ENCODE peak calls at places on chromosomes 6 and 20, in four cellular contexts. One of them, this sample, is unnamed. For H3K4me1, the result is how much of the 10 kb centered on the place peaks cover.

GRCh38 chr6:39821739-39822532 is 29.8 kb downstream of the DAAM2 start:
- DNase-seq in suprapubic skin: no peak
- DNase-seq in fibroblast of lung: peak
- DNase-seq in upper lobe of right lung: no peak
- DNase-seq in this sample: no peak

GRCh38 chr6:49563006-49563886 is 12.8 kb downstream of the C6orf141 start:
- DNase-seq in suprapubic skin: no peak
- DNase-seq in fibroblast of lung: no peak
- DNase-seq in upper lobe of right lung: no peak
- DNase-seq in this sample: no peak

GRCh38 chr20:8994045-8994444 is 74.8 kb upstream of the PLCB4 start:
- DNase-seq in suprapubic skin: no peak
- DNase-seq in fibroblast of lung: no peak
- DNase-seq in upper lobe of right lung: no peak
- DNase-seq in this sample: no peak

GRCh38 chr20:49775229-49775693 is 37.4 kb upstream of the SLC9A8 start:
- DNase-seq in suprapubic skin: peak
- DNase-seq in fibroblast of lung: peak
- DNase-seq in upper lobe of right lung: peak
- DNase-seq in this sample: no peak

GRCh38 chr6:170584954-170585498 is 589 bp upstream of the PDCD2 start:
- DNase-seq in suprapubic skin: no peak
- DNase-seq in fibroblast of lung: no peak
- DNase-seq in upper lobe of right lung: no peak
- DNase-seq in this sample: no peak

GRCh38 chr6:39381535-39382140 is 59.1 kb upstream of the KCNK16 start:
- DNase-seq in suprapubic skin: no peak
- DNase-seq in fibroblast of lung: no peak
- DNase-seq in upper lobe of right lung: no peak
- DNase-seq in this sample: no peak

GRCh38 chr6:137264308-137265075 is 45.3 kb upstream of the IFNGR1 start:
- DNase-seq in suprapubic skin: no peak
- DNase-seq in fibroblast of lung: no peak
- DNase-seq in upper lobe of right lung: no peak
- DNase-seq in this sample: no peak

GRCh38 chr20:42082611-42083010 is 464.4 kb upstream of the CHD6 start:
- DNase-seq in suprapubic skin: no peak
- DNase-seq in fibroblast of lung: peak
- DNase-seq in upper lobe of right lung: no peak
- DNase-seq in this sample: no peak

GRCh38 chr6:47126647-47127339 is 84.7 kb upstream of the ADGRF1 start:
- DNase-seq in suprapubic skin: no peak
- DNase-seq in fibroblast of lung: no peak
- DNase-seq in upper lobe of right lung: no peak
- DNase-seq in this sample: no peak

GRCh38 chr6:18423426-18423825 is 36.3 kb downstream of the RNF144B start:
- DNase-seq in suprapubic skin: no peak
- DNase-seq in fibroblast of lung: no peak
- DNase-seq in upper lobe of right lung: no peak
- DNase-seq in this sample: no peak

GRCh38 chr20:62143976-62144825 is 632 bp downstream of the SS18L1 start:
- DNase-seq in suprapubic skin: no peak
- DNase-seq in fibroblast of lung: peak
- DNase-seq in upper lobe of right lung: peak
- DNase-seq in this sample: no peak

GRCh38 chr20:9581509-9581908 is 67.1 kb downstream of the LAMP5 start:
- DNase-seq in suprapubic skin: no peak
- DNase-seq in fibroblast of lung: no peak
- DNase-seq in upper lobe of right lung: no peak
- DNase-seq in this sample: no peak

GRCh38 chr20:10076126-10077080 is 41.6 kb downstream of the ANKEF1 start:
- DNase-seq in suprapubic skin: no peak
- DNase-seq in fibroblast of lung: peak
- DNase-seq in upper lobe of right lung: no peak
- DNase-seq in this sample: no peak

GRCh38 chr6:33962186-33962585 is 158.4 kb upstream of the MLN start:
- DNase-seq in suprapubic skin: peak
- DNase-seq in fibroblast of lung: peak
- DNase-seq in upper lobe of right lung: peak
- DNase-seq in this sample: no peak

GRCh38 chr6:15690451-15690961 is 27.7 kb upstream of the DTNBP1 start:
- DNase-seq in suprapubic skin: no peak
- DNase-seq in fibroblast of lung: no peak
- DNase-seq in upper lobe of right lung: no peak
- DNase-seq in this sample: no peak

GRCh38 chr6:53761036-53761435 is 33.8 kb upstream of the LRRC1 start:
- DNase-seq in suprapubic skin: no peak
- DNase-seq in fibroblast of lung: no peak
- DNase-seq in upper lobe of right lung: no peak
- DNase-seq in this sample: no peak
- H3K4me1 ChIP-seq in suprapubic skin: under half
- H3K4me1 ChIP-seq in fibroblast of lung: under half
- H3K4me1 ChIP-seq in upper lobe of right lung: under half
- H3K4me1 ChIP-seq in this sample: under half

GRCh38 chr20:57694481-57694880 is 15.3 kb downstream of the PMEPA1 start:
- DNase-seq in suprapubic skin: no peak
- DNase-seq in fibroblast of lung: no peak
- DNase-seq in upper lobe of right lung: no peak
- DNase-seq in this sample: no peak
- H3K4me1 ChIP-seq in suprapubic skin: half or more
- H3K4me1 ChIP-seq in fibroblast of lung: under half
- H3K4me1 ChIP-seq in upper lobe of right lung: under half
- H3K4me1 ChIP-seq in this sample: half or more

GRCh38 chr20:38302721-38303120 is 1.2 kb upstream of the BPI start:
- DNase-seq in suprapubic skin: no peak
- DNase-seq in fibroblast of lung: no peak
- DNase-seq in upper lobe of right lung: no peak
- DNase-seq in this sample: no peak
- H3K4me1 ChIP-seq in suprapubic skin: under half
- H3K4me1 ChIP-seq in fibroblast of lung: under half
- H3K4me1 ChIP-seq in upper lobe of right lung: under half
- H3K4me1 ChIP-seq in this sample: under half

GRCh38 chr6:43831211-43831610 is 61.2 kb downstream of the VEGFA start:
- DNase-seq in suprapubic skin: no peak
- DNase-seq in fibroblast of lung: no peak
- DNase-seq in upper lobe of right lung: no peak
- DNase-seq in this sample: no peak
- H3K4me1 ChIP-seq in suprapubic skin: under half
- H3K4me1 ChIP-seq in fibroblast of lung: under half
- H3K4me1 ChIP-seq in upper lobe of right lung: under half
- H3K4me1 ChIP-seq in this sample: under half

GRCh38 chr6:36684447-36684812 is 5.9 kb downstream of the CDKN1A start:
- DNase-seq in suprapubic skin: no peak
- DNase-seq in fibroblast of lung: no peak
- DNase-seq in upper lobe of right lung: no peak
- DNase-seq in this sample: no peak

GRCh38 chr6:36683656-36684446 is 5.3 kb downstream of the CDKN1A start:
- DNase-seq in suprapubic skin: peak
- DNase-seq in fibroblast of lung: no peak
- DNase-seq in upper lobe of right lung: peak
- DNase-seq in this sample: no peak

GRCh38 chr6:36683145-36683655 is 4.7 kb downstream of the CDKN1A start:
- DNase-seq in suprapubic skin: no peak
- DNase-seq in fibroblast of lung: no peak
- DNase-seq in upper lobe of right lung: peak
- DNase-seq in this sample: no peak

GRCh38 chr6:36685198-36685919 is 6.8 kb downstream of the CDKN1A start:
- DNase-seq in suprapubic skin: peak
- DNase-seq in fibroblast of lung: no peak
- DNase-seq in upper lobe of right lung: peak
- DNase-seq in this sample: no peak

DNA sequence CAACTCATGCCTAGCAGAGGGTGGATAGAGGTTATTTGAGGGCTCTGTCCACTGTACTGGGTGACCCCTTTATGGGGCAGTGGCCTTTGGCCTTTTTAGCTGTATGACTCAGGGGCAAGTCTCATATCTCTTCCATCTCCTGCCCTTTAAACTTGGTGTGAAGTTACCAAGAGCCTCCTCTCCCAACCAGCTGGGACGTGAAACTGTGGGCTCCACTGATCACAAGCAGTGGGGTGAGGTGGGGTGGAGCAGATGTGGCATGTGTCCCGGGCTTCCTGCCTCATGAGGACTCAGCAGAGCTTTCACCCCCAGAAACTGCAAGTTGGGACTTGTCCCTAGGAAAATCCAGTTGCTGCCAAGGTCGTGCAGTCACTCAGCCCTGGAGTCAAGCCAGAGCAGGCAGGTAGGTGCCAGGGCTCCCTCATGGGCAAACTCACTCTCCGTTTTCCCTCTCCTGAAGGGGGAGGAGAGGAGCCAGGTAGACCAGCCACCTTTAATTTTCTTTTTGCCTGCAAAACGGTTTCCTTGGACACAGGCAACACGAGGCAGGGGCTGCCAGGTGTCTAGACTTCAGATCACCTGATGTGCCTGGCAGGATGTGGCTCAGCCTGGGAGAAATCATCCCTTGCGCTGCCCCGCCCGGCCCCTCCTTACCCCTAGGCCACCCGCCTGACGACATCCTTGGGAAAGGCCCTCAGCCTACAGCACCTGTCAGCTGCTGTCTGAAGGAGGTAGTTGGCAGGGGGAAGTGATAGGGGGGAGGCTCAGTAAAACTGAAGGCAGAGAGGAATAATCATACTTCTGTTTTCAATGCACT is 4.0 kb downstream of the CDKN1A start:
- DNase-seq in suprapubic skin: peak
- DNase-seq in fibroblast of lung: peak
- DNase-seq in upper lobe of right lung: peak
- DNase-seq in this sample: no peak
- H3K4me1 ChIP-seq in suprapubic skin: half or more
- H3K4me1 ChIP-seq in fibroblast of lung: under half
- H3K4me1 ChIP-seq in upper lobe of right lung: half or more
- H3K4me1 ChIP-seq in this sample: half or more

GRCh38 chr6:11196511-11197174 is 35.8 kb downstream of the NEDD9 start:
- DNase-seq in suprapubic skin: no peak
- DNase-seq in fibroblast of lung: peak
- DNase-seq in upper lobe of right lung: no peak
- DNase-seq in this sample: no peak

GRCh38 chr6:11197175-11197535 is 35.3 kb downstream of the NEDD9 start:
- DNase-seq in suprapubic skin: no peak
- DNase-seq in fibroblast of lung: peak
- DNase-seq in upper lobe of right lung: no peak
- DNase-seq in this sample: no peak

GRCh38 chr6:11193434-11193833 is 39.0 kb downstream of the NEDD9 start:
- DNase-seq in suprapubic skin: no peak
- DNase-seq in fibroblast of lung: no peak
- DNase-seq in upper lobe of right lung: no peak
- DNase-seq in this sample: no peak

GRCh38 chr6:11192167-11192566 is 40.3 kb downstream of the NEDD9 start:
- DNase-seq in suprapubic skin: no peak
- DNase-seq in fibroblast of lung: no peak
- DNase-seq in upper lobe of right lung: no peak
- DNase-seq in this sample: peak

DNA sequence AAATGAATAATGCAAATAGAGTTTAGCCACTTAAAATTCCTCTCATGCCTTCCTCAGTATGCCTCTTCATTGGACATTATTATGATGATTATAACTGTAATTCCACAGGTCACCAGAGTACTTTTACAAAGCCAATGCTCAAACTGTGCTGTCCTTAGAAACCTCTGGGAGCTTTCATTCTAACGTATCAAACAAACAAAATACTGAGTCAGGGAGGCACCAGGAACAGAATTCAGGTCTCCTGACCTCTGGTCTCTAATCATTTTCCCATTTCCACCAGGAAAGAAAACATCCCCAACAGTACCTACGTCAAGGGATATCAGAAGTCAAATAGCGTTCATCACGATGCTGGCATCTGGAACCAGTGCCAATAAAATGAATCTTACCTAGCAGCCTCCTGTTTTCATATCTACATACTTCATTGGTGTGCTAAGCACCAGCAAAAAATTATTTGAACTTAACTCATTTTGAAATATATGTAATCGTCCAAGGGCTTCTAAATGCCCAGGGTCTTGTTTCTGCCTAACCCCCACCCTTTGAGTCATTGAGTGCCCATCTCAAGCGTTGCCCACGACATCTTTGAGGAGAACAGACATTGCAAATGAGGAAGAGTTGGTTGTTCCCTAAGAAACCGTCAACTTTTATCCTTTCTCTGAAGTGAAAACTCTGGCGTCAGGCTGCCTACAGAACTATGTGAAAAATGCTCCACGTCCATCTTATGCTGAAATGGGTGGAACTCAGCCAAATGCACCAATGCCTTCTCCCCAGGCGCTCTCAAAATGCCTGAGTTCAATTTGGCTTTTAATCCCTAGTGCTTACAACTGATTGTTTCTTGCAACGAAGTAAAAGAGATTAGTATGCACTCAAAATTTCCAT is 37.8 kb downstream of the NEDD9 start:
- DNase-seq in suprapubic skin: no peak
- DNase-seq in fibroblast of lung: peak
- DNase-seq in upper lobe of right lung: no peak
- DNase-seq in this sample: no peak
- H3K4me1 ChIP-seq in suprapubic skin: under half
- H3K4me1 ChIP-seq in fibroblast of lung: under half
- H3K4me1 ChIP-seq in upper lobe of right lung: half or more
- H3K4me1 ChIP-seq in this sample: under half

GRCh38 chr6:1482381-1483166 is 93.2 kb downstream of the FOXF2 start:
- DNase-seq in suprapubic skin: no peak
- DNase-seq in fibroblast of lung: no peak
- DNase-seq in upper lobe of right lung: no peak
- DNase-seq in this sample: no peak
- H3K4me1 ChIP-seq in suprapubic skin: under half
- H3K4me1 ChIP-seq in fibroblast of lung: under half
- H3K4me1 ChIP-seq in upper lobe of right lung: under half
- H3K4me1 ChIP-seq in this sample: under half

This sample was measured in esophagus muscularis mucosa.